ENCODE peak calls at places on chromosomes 2 and 18, in six cellular contexts. One of them, this sample, is unnamed.

GRCh38 chr2:65991864-65992554 is 442.9 kb upstream of the MEIS1 start:
- DNase-seq in K562: no peak
- DNase-seq in AG09309: no peak
- DNase-seq in A549: no peak
- DNase-seq in AG04450: no peak
- DNase-seq in stomach: no peak
- DNase-seq in this sample: no peak

GRCh38 chr2:42917374-42918017 is 125.1 kb upstream of the HAAO start:
- DNase-seq in K562: no peak
- DNase-seq in AG09309: no peak
- DNase-seq in A549: no peak
- DNase-seq in AG04450: no peak
- DNase-seq in stomach: no peak
- DNase-seq in this sample: no peak

GRCh38 chr2:26177122-26177521 is 4.2 kb downstream of the GAREM2 start:
- DNase-seq in K562: no peak
- DNase-seq in AG09309: no peak
- DNase-seq in A549: no peak
- DNase-seq in AG04450: no peak
- DNase-seq in stomach: no peak
- DNase-seq in this sample: no peak

GRCh38 chr2:68741805-68742306 is 7.2 kb downstream of the ARHGAP25 start:
- DNase-seq in K562: no peak
- DNase-seq in AG09309: no peak
- DNase-seq in A549: no peak
- DNase-seq in AG04450: no peak
- DNase-seq in stomach: no peak
- DNase-seq in this sample: no peak

GRCh38 chr2:127768775-127769479 is 42.0 kb downstream of the WDR33 start:
- DNase-seq in K562: no peak
- DNase-seq in AG09309: no peak
- DNase-seq in A549: no peak
- DNase-seq in AG04450: no peak
- DNase-seq in stomach: no peak
- DNase-seq in this sample: no peak

GRCh38 chr2:118842687-118843491 is 4.6 kb downstream of the EN1 start:
- DNase-seq in K562: no peak
- DNase-seq in AG09309: no peak
- DNase-seq in A549: no peak
- DNase-seq in AG04450: no peak
- DNase-seq in stomach: no peak
- DNase-seq in this sample: no peak

GRCh38 chr2:223050188-223050587 is 1.8 kb upstream of the KCNE4 start:
- DNase-seq in K562: no peak
- DNase-seq in AG09309: no peak
- DNase-seq in A549: no peak
- DNase-seq in AG04450: no peak
- DNase-seq in stomach: no peak
- DNase-seq in this sample: no peak

GRCh38 chr2:46669996-46670793 is 190.8 kb downstream of the TMEM247 start:
- DNase-seq in K562: no peak
- DNase-seq in AG09309: no peak
- DNase-seq in A549: peak; percentile 40
- DNase-seq in AG04450: no peak
- DNase-seq in stomach: no peak
- DNase-seq in this sample: no peak

GRCh38 chr2:27442282-27442980 is at the start of gene KRTCAP3:
- DNase-seq in K562: peak; percentile 78
- DNase-seq in AG09309: no peak
- DNase-seq in A549: no peak
- DNase-seq in AG04450: no peak
- DNase-seq in stomach: peak; percentile 87
- DNase-seq in this sample: no peak

GRCh38 chr2:102235491-102235890 is 48.7 kb downstream of the IL1RL2 start:
- DNase-seq in K562: no peak
- DNase-seq in AG09309: no peak
- DNase-seq in A549: peak; percentile 42
- DNase-seq in AG04450: no peak
- DNase-seq in stomach: no peak
- DNase-seq in this sample: no peak

GRCh38 chr2:19361325-19361990 is 3.0 kb upstream of the OSR1 start:
- DNase-seq in K562: no peak
- DNase-seq in AG09309: no peak
- DNase-seq in A549: no peak
- DNase-seq in AG04450: no peak
- DNase-seq in stomach: no peak
- DNase-seq in this sample: no peak

GRCh38 chr2:188610050-188610444 is 318.4 kb downstream of the GULP1 start:
- DNase-seq in K562: no peak
- DNase-seq in AG09309: no peak
- DNase-seq in A549: no peak
- DNase-seq in AG04450: no peak
- DNase-seq in stomach: no peak
- DNase-seq in this sample: no peak

GRCh38 chr18:39647627-39648502 is 2082.3 kb upstream of the CELF4 start:
- DNase-seq in K562: no peak
- DNase-seq in AG09309: peak; percentile 67
- DNase-seq in A549: peak; percentile 1
- DNase-seq in AG04450: peak; percentile 74
- DNase-seq in stomach: no peak
- DNase-seq in this sample: peak; percentile 89

GRCh38 chr2:207474871-207475485 is 54.8 kb upstream of the CREB1 start:
- DNase-seq in K562: peak; percentile 30
- DNase-seq in AG09309: no peak
- DNase-seq in A549: peak; percentile 60
- DNase-seq in AG04450: no peak
- DNase-seq in stomach: no peak
- DNase-seq in this sample: peak; percentile 46

GRCh38 chr2:29293830-29294438 is 178.7 kb downstream of the CLIP4 start:
- DNase-seq in K562: peak; percentile 45
- DNase-seq in AG09309: no peak
- DNase-seq in A549: peak; percentile 19
- DNase-seq in AG04450: no peak
- DNase-seq in stomach: no peak
- DNase-seq in this sample: peak; percentile 15

GRCh38 chr2:112020561-112020960 is 34.5 kb upstream of the TMEM87B start:
- DNase-seq in K562: no peak
- DNase-seq in AG09309: no peak
- DNase-seq in A549: no peak
- DNase-seq in AG04450: no peak
- DNase-seq in stomach: no peak
- DNase-seq in this sample: no peak

GRCh38 chr2:117621330-117621729 is 193.2 kb upstream of the DDX18 start:
- DNase-seq in K562: no peak
- DNase-seq in AG09309: no peak
- DNase-seq in A549: no peak
- DNase-seq in AG04450: no peak
- DNase-seq in stomach: no peak
- DNase-seq in this sample: no peak

GRCh38 chr2:72153026-72153791 is 5.5 kb upstream of the CYP26B1 start:
- DNase-seq in K562: no peak
- DNase-seq in AG09309: no peak
- DNase-seq in A549: no peak
- DNase-seq in AG04450: no peak
- DNase-seq in stomach: peak; percentile 17
- DNase-seq in this sample: no peak

GRCh38 chr2:17752892-17753802 is 463 bp downstream of the SMC6 start:
- DNase-seq in K562: peak; percentile 52
- DNase-seq in AG09309: no peak
- DNase-seq in A549: peak; percentile 83
- DNase-seq in AG04450: no peak
- DNase-seq in stomach: peak; percentile 56
- DNase-seq in this sample: no peak

GRCh38 chr2:18583905-18584607 is 5.3 kb downstream of the NT5C1B start:
- DNase-seq in K562: no peak
- DNase-seq in AG09309: no peak
- DNase-seq in A549: no peak
- DNase-seq in AG04450: no peak
- DNase-seq in stomach: no peak
- DNase-seq in this sample: no peak

GRCh38 chr18:2207294-2207693 is 364.0 kb downstream of the METTL4 start:
- DNase-seq in K562: no peak
- DNase-seq in AG09309: no peak
- DNase-seq in A549: no peak
- DNase-seq in AG04450: no peak
- DNase-seq in stomach: no peak
- DNase-seq in this sample: no peak

GRCh38 chr2:227808936-227809335 is 4.7 kb upstream of the CCL20 start:
- DNase-seq in K562: no peak
- DNase-seq in AG09309: no peak
- DNase-seq in A549: no peak
- DNase-seq in AG04450: no peak
- DNase-seq in stomach: no peak
- DNase-seq in this sample: no peak

GRCh38 chr2:230947908-230948365 is 22.9 kb upstream of the GPR55 start:
- DNase-seq in K562: no peak
- DNase-seq in AG09309: no peak
- DNase-seq in A549: no peak
- DNase-seq in AG04450: no peak
- DNase-seq in stomach: peak; percentile 24
- DNase-seq in this sample: no peak

GRCh38 chr2:222445226-222445625 is 20.9 kb downstream of the SGPP2 start:
- DNase-seq in K562: no peak
- DNase-seq in AG09309: no peak
- DNase-seq in A549: no peak
- DNase-seq in AG04450: no peak
- DNase-seq in stomach: no peak
- DNase-seq in this sample: no peak

GRCh38 chr2:151033454-151034248 is 228.0 kb downstream of the RBM43 start:
- DNase-seq in K562: no peak
- DNase-seq in AG09309: no peak
- DNase-seq in A549: no peak
- DNase-seq in AG04450: no peak
- DNase-seq in stomach: no peak
- DNase-seq in this sample: no peak

GRCh38 chr2:239093956-239094355 is 246.1 kb downstream of the TWIST2 start:
- DNase-seq in K562: no peak
- DNase-seq in AG09309: no peak
- DNase-seq in A549: no peak
- DNase-seq in AG04450: no peak
- DNase-seq in stomach: no peak
- DNase-seq in this sample: no peak

GRCh38 chr2:99988567-99988966 is 153.8 kb downstream of the AFF3 start:
- DNase-seq in K562: no peak
- DNase-seq in AG09309: no peak
- DNase-seq in A549: no peak
- DNase-seq in AG04450: no peak
- DNase-seq in stomach: no peak
- DNase-seq in this sample: no peak

DNA sequence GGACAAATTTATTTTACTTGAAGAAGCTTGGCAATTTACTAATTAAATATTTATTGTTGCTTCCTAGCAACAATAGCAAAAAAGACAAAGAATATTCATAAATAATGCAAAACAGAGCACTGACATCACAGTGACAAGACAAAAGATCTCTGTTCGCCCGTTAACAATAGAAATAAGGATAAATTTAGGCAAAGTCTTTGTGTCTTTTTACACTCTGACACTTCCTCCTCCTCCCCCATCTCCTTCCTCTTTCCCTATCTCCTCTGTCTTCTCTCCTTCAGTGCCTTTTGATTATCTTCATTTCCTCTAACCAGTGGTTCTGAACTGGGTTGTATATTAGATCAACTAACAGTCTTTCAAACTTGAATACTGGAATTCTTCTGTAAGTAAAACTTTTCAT is 808.4 kb downstream of the ERBB4 start:
- DNase-seq in K562: no peak
- DNase-seq in AG09309: no peak
- DNase-seq in A549: no peak
- DNase-seq in AG04450: no peak
- DNase-seq in stomach: no peak
- DNase-seq in this sample: no peak
- H3K4me3 ChIP-seq in K562: no peak overlapping the region
- H3K4me3 ChIP-seq in AG09309: no peak overlapping the region
- H3K4me3 ChIP-seq in A549: no peak overlapping the region
- H3K4me3 ChIP-seq in AG04450: no peak overlapping the region
- H3K4me3 ChIP-seq in stomach: no peak overlapping the region
- H3K4me3 ChIP-seq in this sample: no peak overlapping the region

GRCh38 chr2:109320195-109320935 is 191.4 kb downstream of the SH3RF3 start:
- DNase-seq in K562: no peak
- DNase-seq in AG09309: no peak
- DNase-seq in A549: no peak
- DNase-seq in AG04450: no peak
- DNase-seq in stomach: no peak
- DNase-seq in this sample: no peak

GRCh38 chr2:109322646-109323045 is 193.6 kb downstream of the SH3RF3 start:
- DNase-seq in K562: no peak
- DNase-seq in AG09309: no peak
- DNase-seq in A549: no peak
- DNase-seq in AG04450: no peak
- DNase-seq in stomach: no peak
- DNase-seq in this sample: no peak

GRCh38 chr2:109318949-109319342 is 189.9 kb downstream of the SH3RF3 start:
- DNase-seq in K562: no peak
- DNase-seq in AG09309: no peak
- DNase-seq in A549: no peak
- DNase-seq in AG04450: no peak
- DNase-seq in stomach: no peak
- DNase-seq in this sample: no peak

GRCh38 chr2:109322111-109322510 is 193.1 kb downstream of the SH3RF3 start:
- DNase-seq in K562: no peak
- DNase-seq in AG09309: peak; percentile 97
- DNase-seq in A549: no peak
- DNase-seq in AG04450: peak; percentile 92
- DNase-seq in stomach: peak; percentile 61
- DNase-seq in this sample: peak; percentile 87

GRCh38 chr2:109321570-109321969 is 192.6 kb downstream of the SH3RF3 start:
- DNase-seq in K562: no peak
- DNase-seq in AG09309: no peak
- DNase-seq in A549: no peak
- DNase-seq in AG04450: no peak
- DNase-seq in stomach: no peak
- DNase-seq in this sample: no peak
- TF ChIP-seq CTCF in K562: peak; percentile 20
- TF ChIP-seq CTCF in AG09309: peak; percentile 9
- TF ChIP-seq CTCF in A549: no peak
- TF ChIP-seq CTCF in AG04450: peak; percentile 35
- TF ChIP-seq CTCF in stomach: no peak
- TF ChIP-seq CTCF in this sample: no peak

GRCh38 chr18:48943736-48944527 is 6.8 kb downstream of the SMAD7 start:
- DNase-seq in K562: no peak
- DNase-seq in AG09309: no peak
- DNase-seq in A549: no peak
- DNase-seq in AG04450: no peak
- DNase-seq in stomach: no peak
- DNase-seq in this sample: no peak
- H3K4me3 ChIP-seq in K562: no peak overlapping the region
- H3K4me3 ChIP-seq in AG09309: no peak overlapping the region
- H3K4me3 ChIP-seq in A549: peak overlapping the region; percentile 80
- H3K4me3 ChIP-seq in AG04450: no peak overlapping the region
- H3K4me3 ChIP-seq in stomach: no peak overlapping the region
- H3K4me3 ChIP-seq in this sample: peak overlapping the region; percentile 0

GRCh38 chr2:10912796-10913445 is 1.2 kb downstream of the KCNF1 start:
- DNase-seq in K562: no peak
- DNase-seq in AG09309: no peak
- DNase-seq in A549: no peak
- DNase-seq in AG04450: no peak
- DNase-seq in stomach: no peak
- DNase-seq in this sample: no peak
- TF ChIP-seq CTCF in K562: no peak
- TF ChIP-seq CTCF in AG09309: no peak
- TF ChIP-seq CTCF in A549: no peak
- TF ChIP-seq CTCF in AG04450: no peak
- TF ChIP-seq CTCF in stomach: no peak
- TF ChIP-seq CTCF in this sample: no peak

GRCh38 chr2:134281815-134282419 is 28.0 kb downstream of the MGAT5 start:
- DNase-seq in K562: no peak
- DNase-seq in AG09309: no peak
- DNase-seq in A549: no peak
- DNase-seq in AG04450: no peak
- DNase-seq in stomach: no peak
- DNase-seq in this sample: no peak
- H3K4me3 ChIP-seq in K562: no peak overlapping the region
- H3K4me3 ChIP-seq in AG09309: no peak overlapping the region
- H3K4me3 ChIP-seq in A549: no peak overlapping the region
- H3K4me3 ChIP-seq in AG04450: no peak overlapping the region
- H3K4me3 ChIP-seq in stomach: no peak overlapping the region
- H3K4me3 ChIP-seq in this sample: no peak overlapping the region